ENCODE peak calls at places on chromosomes 11 and 22, in seven cellular contexts. I, H, C, J, S, B and T are unnamed samples.

GRCh38 chr11:60634151-60634550 is 65.3 kb upstream of the MS4A8 start:
- DNase-seq in I (peak), B (no peak), J (no peak), H (no peak), S (no peak), C (no peak), T (no peak)

GRCh38 chr22:22709719-22710445 is 65.5 kb downstream of the GGTLC2 start:
- DNase-seq in I (no peak), H (no peak), S (peak), B (no peak), J (no peak), C (no peak), T (no peak)

GRCh38 chr22:49247194-49247924 is 580.3 kb downstream of the BRD1 start:
- DNase-seq in H (peak), C (no peak), I (no peak), B (no peak), J (no peak), S (peak), T (no peak)

GRCh38 chr11:86484164-86484794 is 109.6 kb downstream of the CCDC81 start:
- DNase-seq in J (peak), S (peak), B (no peak), H (no peak), C (peak), I (peak), T (peak)

GRCh38 chr22:17434856-17435255 is 65.6 kb downstream of the CECR2 start:
- DNase-seq in B (no peak), J (no peak), S (no peak), C (no peak), H (no peak), I (no peak), T (no peak)

GRCh38 chr22:46774456-46775363 is 12.3 kb downstream of the TBC1D22A start:
- DNase-seq in H (no peak), J (no peak), S (no peak), B (no peak), C (no peak), I (no peak), T (no peak)

GRCh38 chr11:112612283-112612849 is 348.9 kb upstream of the NCAM1 start:
- DNase-seq in H (no peak), B (no peak), S (no peak), I (peak), C (no peak), J (no peak), T (no peak)

GRCh38 chr11:46001427-46002049 is 79.1 kb downstream of the LARGE2 start:
- DNase-seq in B (no peak), I (no peak), H (no peak), J (no peak), C (no peak), S (no peak), T (no peak)

GRCh38 chr11:89182773-89183172 is 5.1 kb downstream of the TYR start:
- DNase-seq in B (no peak), I (no peak), H (no peak), S (no peak), C (no peak), J (no peak), T (no peak)

GRCh38 chr22:25453557-25453956 is 110.9 kb upstream of the GRK3 start:
- DNase-seq in S (no peak), H (no peak), J (no peak), C (no peak), I (no peak), B (no peak), T (no peak)

GRCh38 chr22:49567894-49568750 is 259.6 kb downstream of the BRD1 start:
- DNase-seq in H (no peak), I (no peak), S (no peak), B (peak), J (no peak), C (no peak), T (no peak)

GRCh38 chr11:58067685-58068084 is 36.9 kb downstream of the OR6Q1 start:
- DNase-seq in C (no peak), B (no peak), H (no peak), I (no peak), J (no peak), S (no peak), T (no peak)

GRCh38 chr11:11149671-11150459 is 203.2 kb downstream of the CSNK2A3 start:
- DNase-seq in B (no peak), I (no peak), S (no peak), J (no peak), C (no peak), H (peak), T (no peak)

GRCh38 chr22:46001426-46002106 is 24.6 kb upstream of the WNT7B start:
- DNase-seq in B (no peak), S (no peak), J (no peak), H (no peak), C (no peak), I (no peak), T (no peak)

GRCh38 chr11:24132471-24132870 is 364.4 kb upstream of the LUZP2 start:
- DNase-seq in J (no peak), I (no peak), B (no peak), C (no peak), S (no peak), H (no peak), T (no peak)

GRCh38 chr22:29201722-29202230 is 3.9 kb upstream of the EMID1 start:
- DNase-seq in J (no peak), H (no peak), S (no peak), B (no peak), I (no peak), C (no peak), T (no peak)

GRCh38 chr11:64868904-64869570 is 9.4 kb downstream of the EHD1 start:
- DNase-seq in H (no peak), I (no peak), J (peak), B (no peak), C (peak), S (no peak), T (peak)

GRCh38 chr11:120121336-120121735 is 16.6 kb downstream of the TRIM29 start:
- DNase-seq in S (no peak), H (no peak), J (no peak), I (no peak), C (no peak), B (no peak), T (peak)

GRCh38 chr22:45879552-45879949 is 97.4 kb downstream of the WNT7B start:
- DNase-seq in S (no peak), B (no peak), I (no peak), J (no peak), H (no peak), C (peak), T (no peak)

GRCh38 chr11:121117753-121118152 is 16.7 kb downstream of the TECTA start:
- DNase-seq in B (no peak), S (no peak), J (no peak), C (no peak), I (no peak), H (no peak), T (no peak)

GRCh38 chr11:72755794-72756285 is 3.6 kb upstream of the ARAP1 start:
- DNase-seq in I (no peak), J (no peak), S (no peak), H (no peak), B (no peak), C (no peak), T (no peak)

GRCh38 chr11:64255135-64256128 is 4.1 kb downstream of the PLCB3 start:
- DNase-seq in C (no peak), B (no peak), I (no peak), S (no peak), J (no peak), H (no peak), T (no peak)

GRCh38 chr11:69874984-69875673 is 55.9 kb upstream of the FGF3 start:
- DNase-seq in S (no peak), I (no peak), C (no peak), J (no peak), H (no peak), B (peak), T (no peak)

GRCh38 chr11:35946766-35947165 is 2.9 kb downstream of the LDLRAD3 start:
- DNase-seq in I (no peak), J (no peak), H (no peak), S (no peak), B (no peak), C (no peak), T (no peak)

GRCh38 chr22:44413211-44413610 is 84.8 kb downstream of the RTL6 start:
- DNase-seq in C (no peak), J (no peak), I (no peak), S (no peak), H (no peak), B (no peak), T (no peak)

GRCh38 chr22:39284142-39284980 is 35.1 kb downstream of the RPL3 start:
- DNase-seq in J (no peak), H (no peak), S (no peak), B (no peak), C (no peak), I (no peak), T (no peak)

GRCh38 chr22:49865156-49865555 is 11.5 kb downstream of the ZBED4 start:
- DNase-seq in S (no peak), I (no peak), B (no peak), H (no peak), C (no peak), J (no peak), T (no peak)

GRCh38 chr22:39090426-39091064 is 6.5 kb upstream of the APOBEC3H start:
- DNase-seq in H (peak), J (peak), B (no peak), S (no peak), I (no peak), C (no peak), T (peak)

GRCh38 chr11:61298663-61299244 is 3.6 kb upstream of the VWCE start:
- DNase-seq in J (no peak), S (no peak), C (no peak), B (no peak), H (no peak), I (no peak), T (no peak)

GRCh38 chr11:124788521-124788920 is 11.7 kb downstream of the MSANTD2 start:
- DNase-seq in I (no peak), B (no peak), H (no peak), J (no peak), C (no peak), S (no peak), T (no peak)

GRCh38 chr11:22764732-22765131 is 64.9 kb downstream of the SVIP start:
- DNase-seq in I (no peak), B (no peak), S (no peak), H (no peak), J (no peak), C (no peak), T (no peak)

GRCh38 chr11:64092119-64092760 is 56.5 kb downstream of the FLRT1 start:
- DNase-seq in S (no peak), B (peak), J (no peak), H (no peak), I (no peak), C (no peak), T (no peak)

GRCh38 chr11:58059011-58059358 is 28.2 kb downstream of the OR6Q1 start:
- DNase-seq in H (no peak), C (no peak), J (no peak), B (no peak), I (no peak), S (no peak), T (peak)

GRCh38 chr11:32290783-32291182 is 144.6 kb downstream of the WT1 start:
- DNase-seq in C (no peak), H (no peak), I (no peak), B (peak), S (no peak), J (no peak), T (no peak)

GRCh38 chr11:114399490-114399889 is 821 bp downstream of the C11orf71 start:
- DNase-seq in C (no peak), I (no peak), S (no peak), B (no peak), H (no peak), J (no peak), T (no peak)

GRCh38 chr11:103924166-103925013 is 112.0 kb upstream of the DDI1 start:
- DNase-seq in I (no peak), H (no peak), B (no peak), J (no peak), S (no peak), C (no peak), T (no peak)

GRCh38 chr22:49853981-49854791 is 542 bp downstream of the ZBED4 start:
- DNase-seq in J (no peak), B (no peak), I (no peak), S (no peak), C (peak), H (no peak), T (no peak)

GRCh38 chr11:61693897-61694840 is 14.0 kb downstream of the DAGLA start:
- DNase-seq in C (peak), B (no peak), S (no peak), J (no peak), I (no peak), H (no peak), T (no peak)

GRCh38 chr11:13355191-13355590 is 77.6 kb downstream of the BMAL1 start:
- DNase-seq in I (no peak), J (no peak), H (no peak), B (no peak), C (no peak), S (no peak), T (no peak)

GRCh38 chr11:13352711-13353110 is 75.1 kb downstream of the BMAL1 start:
- DNase-seq in I (no peak), C (no peak), H (no peak), B (no peak), J (no peak), S (no peak), T (no peak)

GRCh38 chr11:13358871-13359270 is 81.3 kb downstream of the BMAL1 start:
- DNase-seq in C (no peak), B (no peak), J (no peak), S (no peak), I (no peak), H (no peak), T (no peak)

GRCh38 chr11:13354335-13354734 is 76.7 kb downstream of the BMAL1 start:
- DNase-seq in I (no peak), C (no peak), J (no peak), S (no peak), B (no peak), H (no peak), T (no peak)

DNA sequence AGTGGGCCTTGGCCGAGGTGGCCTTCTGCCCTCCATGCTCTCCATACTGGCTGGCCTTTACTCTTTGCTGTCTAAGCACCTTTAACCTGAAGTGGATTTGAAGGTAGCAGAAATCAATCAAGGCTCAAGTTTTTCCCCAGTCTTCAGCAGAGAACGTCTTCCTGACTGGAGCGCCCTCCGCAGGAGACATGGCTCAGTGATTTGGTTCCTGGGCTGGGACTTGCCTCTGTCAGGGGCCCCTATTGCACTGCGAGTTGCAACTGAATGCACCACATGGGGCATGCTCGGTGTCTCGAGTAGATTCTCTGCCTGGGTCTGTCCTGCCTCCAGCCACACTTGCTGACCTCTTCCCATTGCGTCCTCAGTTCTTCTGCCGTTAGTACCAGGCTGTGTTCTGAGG is 79.6 kb downstream of the BMAL1 start:
- DNase-seq in S (no peak), I (no peak), B (no peak), J (no peak), H (no peak), C (no peak), T (no peak)
- TF ChIP-seq CTCF in S (no peak), I (no peak), B (no peak), J (no peak), H (no peak), C (no peak), T (no peak)

GRCh38 chr22:32649515-32650200 is 151.8 kb upstream of the TIMP3 start:
- DNase-seq in I (no peak), C (no peak), B (no peak), S (peak), H (no peak), J (peak), T (no peak)

GRCh38 chr22:32646476-32646875 is 155.0 kb upstream of the TIMP3 start:
- DNase-seq in I (no peak), S (no peak), H (no peak), J (no peak), B (no peak), C (no peak), T (no peak)

GRCh38 chr22:32648486-32648885 is 153.0 kb upstream of the TIMP3 start:
- DNase-seq in S (no peak), B (no peak), C (no peak), J (no peak), I (no peak), H (no peak), T (no peak)

GRCh38 chr22:32643246-32643645 is 158.3 kb upstream of the TIMP3 start:
- DNase-seq in H (no peak), S (no peak), I (no peak), J (no peak), C (no peak), B (no peak), T (no peak)

DNA sequence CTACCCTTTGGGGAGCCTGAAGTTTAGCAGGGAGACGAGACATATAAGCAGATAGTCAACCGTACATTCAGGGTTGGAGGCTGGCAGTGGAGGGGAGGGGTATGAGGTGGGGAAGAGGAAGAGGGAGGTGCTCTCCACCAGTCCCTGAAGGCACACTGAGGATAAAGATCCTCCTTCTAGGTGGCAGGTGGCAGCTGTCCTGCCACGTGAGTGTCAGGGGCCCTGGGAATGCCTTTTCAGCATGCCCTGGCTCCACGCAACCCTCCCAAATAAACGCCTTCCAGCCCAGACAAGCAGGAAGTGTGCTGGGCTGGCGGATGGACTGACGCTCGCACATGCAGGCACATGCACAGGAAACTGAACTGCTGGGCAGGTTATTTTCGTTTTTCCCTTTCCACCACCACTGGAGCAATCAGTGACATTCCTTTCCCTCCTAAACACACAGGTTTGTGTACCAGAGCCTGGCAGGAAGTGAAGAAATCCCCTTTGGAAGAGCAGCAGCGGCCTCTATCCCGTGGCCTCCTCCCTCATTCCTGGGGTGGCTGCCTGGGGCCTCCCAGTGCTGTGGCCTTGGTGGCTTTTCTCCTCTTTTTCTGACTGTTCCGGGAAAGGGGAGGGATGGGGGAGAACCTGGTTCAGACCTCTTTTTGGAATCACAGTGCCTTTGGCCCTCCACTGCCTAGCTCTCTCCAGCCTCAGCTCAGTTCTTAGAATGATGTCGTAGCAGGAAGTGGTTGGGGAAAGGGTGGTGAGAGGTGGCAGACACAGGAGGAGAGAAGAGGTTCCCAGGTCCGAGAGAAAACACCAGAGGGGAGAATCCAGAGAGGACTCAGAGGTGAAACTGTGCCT is 157.0 kb upstream of the TIMP3 start:
- DNase-seq in C (peak), B (no peak), S (peak), I (no peak), H (peak), J (peak), T (peak)
- H3K27ac ChIP-seq in C (peak), B (no peak), S (peak), I (no peak), H (peak), J (peak), T (peak)

GRCh38 chr11:96049426-96049825 is 125.5 kb upstream of the MTMR2 start:
- DNase-seq in C (no peak), S (no peak), I (no peak), J (no peak), H (no peak), B (no peak), T (no peak)

GRCh38 chr11:96044747-96045146 is 120.8 kb upstream of the MTMR2 start:
- DNase-seq in H (no peak), C (no peak), J (no peak), I (no peak), B (no peak), S (no peak), T (no peak)

GRCh38 chr11:96050435-96051182 is 126.7 kb upstream of the MTMR2 start:
- DNase-seq in S (no peak), C (no peak), B (no peak), H (no peak), I (no peak), J (no peak), T (no peak)

GRCh38 chr11:96044311-96044710 is 120.4 kb upstream of the MTMR2 start:
- DNase-seq in S (no peak), J (no peak), B (no peak), I (no peak), C (no peak), H (no peak), T (no peak)

DNA sequence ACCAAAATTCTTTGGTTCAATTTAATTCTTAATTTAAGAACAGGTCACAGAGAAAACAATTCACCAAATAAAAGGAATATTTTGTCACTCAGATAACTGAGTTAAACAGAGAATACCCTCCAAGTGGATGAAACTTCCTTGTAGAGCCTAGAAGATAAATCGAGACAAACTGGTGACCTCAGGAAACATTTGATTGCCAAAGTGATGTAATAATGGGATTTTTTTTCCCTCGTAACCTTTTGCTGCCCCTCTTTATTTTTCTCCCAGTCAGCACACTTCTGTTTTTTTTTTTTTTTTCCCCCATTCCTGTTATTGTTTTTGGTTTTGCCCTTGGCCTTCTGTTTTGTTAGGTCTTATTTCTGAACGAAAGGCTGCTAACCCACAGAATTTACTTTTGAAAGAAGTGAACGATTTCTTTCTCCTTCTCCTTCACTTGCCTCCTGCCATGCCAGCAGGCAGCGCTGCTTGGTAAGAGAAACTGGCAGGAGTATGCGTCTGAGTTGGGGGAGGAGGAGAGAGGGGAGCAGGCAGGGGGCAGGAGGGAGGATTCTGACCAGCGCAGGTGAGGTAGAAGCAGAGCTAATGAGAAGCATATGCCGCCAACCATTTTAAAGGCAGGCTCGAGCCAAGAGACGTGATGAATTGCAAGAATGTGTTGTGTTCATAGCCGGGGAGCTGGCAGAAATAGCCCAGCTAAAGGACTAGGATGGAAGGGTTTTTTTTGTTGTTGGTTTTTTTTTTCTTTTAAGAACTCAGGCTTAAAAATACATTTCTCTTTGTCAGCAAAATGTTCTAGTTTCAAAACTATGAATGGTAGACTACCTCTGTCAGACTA is 121.9 kb upstream of the MTMR2 start:
- DNase-seq in C (peak), B (no peak), J (peak), H (no peak), S (peak), I (no peak), T (no peak)
- TF ChIP-seq CTCF in C (peak), B (peak), J (no peak), H (no peak), S (peak), I (no peak), T (no peak)

GRCh38 chr11:96257972-96258951 is 84.7 kb downstream of the MAML2 start:
- DNase-seq in B (no peak), C (no peak), J (no peak), S (no peak), I (no peak), H (peak), T (no peak)
- H3K27ac ChIP-seq in B (no peak), C (peak), J (peak), S (peak), I (no peak), H (peak), T (no peak)